ENCODE peak calls at places on chromosome 1, in seven cellular contexts. T is adipocyte; B is mammary epithelial cell; X is CD8-positive, alpha-beta memory T cell; A is K562; G is fibroblast of lung; D is heart right ventricle. P is an unnamed sample. For H3K4me1 and H3K36me3, the result is how much of the 10 kb centered on the place peaks cover.

GRCh38 chr1:30907641-30908445 is 715 bp downstream of the SDC3 start:
- DNase-seq in X (no peak), T (no peak), D (peak), A (peak), G (no peak), B (no peak), P (no peak)

GRCh38 chr1:158494737-158495136 is 22.7 kb downstream of the OR10R2 start:
- DNase-seq in X (no peak), G (no peak), A (no peak), B (no peak), T (no peak), D (no peak), P (no peak)

GRCh38 chr1:180385144-180385543 is 117.2 kb downstream of the ACBD6 start:
- DNase-seq in D (no peak), B (no peak), T (no peak), X (no peak), G (no peak), A (no peak), P (no peak)

GRCh38 chr1:33300673-33301072 is 20.2 kb downstream of the A3GALT2 start:
- DNase-seq in T (peak), B (no peak), A (no peak), X (no peak), D (peak), G (peak), P (no peak)

GRCh38 chr1:229885568-229886495 is 181.2 kb upstream of the GALNT2 start:
- DNase-seq in X (no peak), G (no peak), B (no peak), T (no peak), A (no peak), D (no peak), P (no peak)

GRCh38 chr1:34845131-34845901 is 14.2 kb downstream of the SMIM12 start:
- DNase-seq in G (no peak), T (no peak), X (no peak), D (no peak), A (peak), B (no peak), P (no peak)

GRCh38 chr1:42736152-42736551 is 3.9 kb downstream of the CLDN19 start:
- DNase-seq in T (peak), X (no peak), A (peak), B (peak), G (no peak), D (no peak), P (no peak)

GRCh38 chr1:226649780-226650179 is 89.3 kb downstream of the ITPKB start:
- DNase-seq in G (peak), D (no peak), T (no peak), X (no peak), B (no peak), A (peak), P (no peak)

GRCh38 chr1:146012703-146013565 is 8.6 kb downstream of the HJV start:
- DNase-seq in G (peak), A (peak), X (peak), T (peak), B (peak), D (no peak), P (peak)

GRCh38 chr1:41811051-41811795 is 107.5 kb downstream of the HIVEP3 start:
- DNase-seq in X (peak), A (no peak), D (no peak), G (peak), T (no peak), B (no peak), P (peak)

GRCh38 chr1:177779325-177779965 is 190.4 kb downstream of the SEC16B start:
- DNase-seq in A (no peak), X (no peak), B (no peak), G (no peak), T (no peak), D (no peak), P (no peak)

GRCh38 chr1:209609403-209610377 is 26.2 kb downstream of the CAMK1G start:
- DNase-seq in D (no peak), A (no peak), X (no peak), T (no peak), B (peak), G (no peak), P (no peak)

GRCh38 chr1:196654271-196654670 is 2.4 kb downstream of the CFH start:
- DNase-seq in A (no peak), T (peak), X (no peak), D (no peak), B (no peak), G (no peak), P (no peak)

GRCh38 chr1:6438047-6438525 is 13.5 kb downstream of the ESPN start:
- DNase-seq in A (peak), G (peak), X (peak), D (peak), B (peak), T (peak), P (peak)

GRCh38 chr1:200885564-200886402 is 8.9 kb upstream of the INAVA start:
- DNase-seq in G (no peak), B (no peak), T (no peak), X (no peak), A (no peak), D (no peak), P (no peak)

GRCh38 chr1:9718006-9718680 is 66.6 kb downstream of the PIK3CD start:
- DNase-seq in T (no peak), A (no peak), X (no peak), B (no peak), G (no peak), D (no peak), P (no peak)
- H3K4me3 ChIP-seq in T (no peak), A (peak), X (peak), B (no peak), G (no peak), D (no peak), P (peak)

GRCh38 chr1:31987231-31987630 is 26.4 kb upstream of the KHDRBS1 start:
- DNase-seq in T (no peak), B (no peak), A (no peak), D (no peak), G (no peak), X (no peak), P (no peak)
- H3K4me1 ChIP-seq in T (under half), B (under half), A (under half), D (under half), G (under half), X (under half), P (under half)

GRCh38 chr1:193087893-193088292 is 17.3 kb downstream of the GLRX2 start:
- DNase-seq in G (no peak), X (no peak), D (no peak), T (no peak), B (no peak), A (no peak), P (no peak)
- H3K36me3 ChIP-seq in G (under half), X (under half), D (under half), T (half or more), B (under half), A (half or more), P (half or more)

GRCh38 chr1:56922507-56922906 is 43.3 kb downstream of the C8B start:
- DNase-seq in X (no peak), T (no peak), A (no peak), B (no peak), G (no peak), D (no peak), P (no peak)

GRCh38 chr1:56925193-56925592 is 40.6 kb downstream of the C8B start:
- DNase-seq in X (no peak), T (no peak), G (no peak), B (no peak), A (no peak), D (no peak), P (no peak)

GRCh38 chr1:56923207-56923606 is 42.6 kb downstream of the C8B start:
- DNase-seq in T (no peak), B (no peak), D (no peak), A (no peak), X (no peak), G (no peak), P (no peak)

GRCh38 chr1:56922070-56922469 is 43.7 kb downstream of the C8B start:
- DNase-seq in G (no peak), D (no peak), B (no peak), A (no peak), X (no peak), T (no peak), P (no peak)

GRCh38 chr1:56924116-56924515 is 41.7 kb downstream of the C8B start:
- DNase-seq in D (no peak), X (no peak), A (no peak), B (no peak), G (no peak), T (no peak), P (no peak)
- H3K4me3 ChIP-seq in D (no peak), X (no peak), A (no peak), B (no peak), G (no peak), T (no peak), P (no peak)

P was measured in CD4-positive, CD25-positive, alpha-beta regulatory T cell.